ENCODE peak calls at places on chromosomes 11 and 22, in four cellular contexts. S is hepatocyte, T is DND-41, G is tibial artery. P is an unnamed sample.

GRCh38 chr11:13229675-13230359 is 47.8 kb upstream of the BMAL1 start:
- DNase-seq in T (no peak), G (peak), S (no peak), P (no peak)

GRCh38 chr22:36879775-36880174 is 19.0 kb downstream of the NCF4 start:
- DNase-seq in G (no peak), S (no peak), T (no peak), P (no peak)

GRCh38 chr22:38925571-38926041 is 31.8 kb upstream of the APOBEC3A start:
- DNase-seq in S (no peak), T (no peak), G (no peak), P (no peak)

GRCh38 chr11:3123761-3124733 is 41.1 kb downstream of the OSBPL5 start:
- DNase-seq in T (no peak), S (peak), G (peak), P (no peak)

GRCh38 chr11:1271927-1272326 is 37.5 kb downstream of the TOLLIP start:
- DNase-seq in T (no peak), G (no peak), S (no peak), P (no peak)

GRCh38 chr11:107713009-107713408 is 1.2 kb upstream of the SLN start:
- DNase-seq in T (no peak), S (no peak), G (no peak), P (no peak)

GRCh38 chr11:34356576-34356917 is 1.3 kb downstream of the ABTB2 start:
- DNase-seq in T (no peak), S (peak), G (peak), P (no peak)

GRCh38 chr22:23268877-23269276 is 88.6 kb downstream of the BCR start:
- DNase-seq in T (no peak), G (no peak), S (no peak), P (no peak)

GRCh38 chr11:110526323-110526722 is 96.6 kb downstream of the FDX1 start:
- DNase-seq in S (no peak), G (no peak), T (no peak), P (no peak)

GRCh38 chr11:103631841-103632240 is 404.6 kb upstream of the DDI1 start:
- DNase-seq in S (no peak), G (no peak), T (no peak), P (no peak)

GRCh38 chr11:129766858-129767604 is 48.6 kb upstream of the TMEM45B start:
- DNase-seq in G (no peak), S (peak), T (peak), P (peak)

GRCh38 chr11:7577883-7578242 is 64.1 kb downstream of the PPFIBP2 start:
- DNase-seq in S (peak), G (no peak), T (peak), P (no peak)

GRCh38 chr11:85811624-85812023 is 683 bp upstream of the SYTL2 start:
- DNase-seq in G (no peak), S (no peak), T (no peak), P (no peak)

GRCh38 chr22:30985561-30986208 is 16.6 kb downstream of the TUG1 start:
- DNase-seq in G (no peak), S (no peak), T (no peak), P (no peak)

GRCh38 chr11:107646783-107647182 is 55.8 kb downstream of the ELMOD1 start:
- DNase-seq in T (no peak), G (no peak), S (no peak), P (no peak)

GRCh38 chr22:21816787-21817496 is 50.5 kb downstream of the MAPK1 start:
- DNase-seq in G (no peak), T (peak), S (peak), P (no peak)

GRCh38 chr22:32103648-32104326 is 55.3 kb downstream of the C22orf42 start:
- DNase-seq in G (no peak), S (no peak), T (no peak), P (no peak)

DNA sequence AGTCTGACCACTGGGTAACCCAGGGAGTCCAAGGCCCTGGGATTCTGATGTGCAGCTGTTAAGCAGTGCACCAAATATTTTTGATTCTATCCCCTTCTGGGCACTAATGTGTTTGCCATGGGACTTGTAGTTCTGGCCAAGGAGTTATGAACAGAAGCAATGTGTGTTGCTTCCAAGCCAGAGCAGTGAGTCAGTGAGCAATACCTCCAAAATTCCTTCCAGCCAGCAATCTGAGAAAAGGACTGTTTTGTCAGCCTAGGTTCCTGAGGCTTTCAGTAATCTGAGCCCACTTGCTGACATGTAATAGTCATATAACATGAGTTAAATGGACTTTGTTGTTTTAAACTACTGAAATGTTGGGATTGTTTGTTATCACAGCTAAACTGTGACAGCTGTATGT is 311.4 kb downstream of the NELL1 start:
- DNase-seq in S (no peak), T (no peak), G (no peak), P (no peak)
- H3K4me3 ChIP-seq in S (no peak), T (no peak), G (no peak), P (no peak)

GRCh38 chr11:10490032-10490397 is 35.0 kb downstream of the AMPD3 start:
- DNase-seq in T (no peak), G (no peak), S (no peak), P (no peak)

GRCh38 chr11:10488121-10488580 is 33.1 kb downstream of the AMPD3 start:
- DNase-seq in S (no peak), G (no peak), T (no peak), P (no peak)

GRCh38 chr11:10487002-10487647 is 32.1 kb downstream of the AMPD3 start:
- DNase-seq in G (peak), T (no peak), S (no peak), P (no peak)

GRCh38 chr11:10489444-10489785 is 34.4 kb downstream of the AMPD3 start:
- DNase-seq in T (no peak), G (no peak), S (no peak), P (no peak)

DNA sequence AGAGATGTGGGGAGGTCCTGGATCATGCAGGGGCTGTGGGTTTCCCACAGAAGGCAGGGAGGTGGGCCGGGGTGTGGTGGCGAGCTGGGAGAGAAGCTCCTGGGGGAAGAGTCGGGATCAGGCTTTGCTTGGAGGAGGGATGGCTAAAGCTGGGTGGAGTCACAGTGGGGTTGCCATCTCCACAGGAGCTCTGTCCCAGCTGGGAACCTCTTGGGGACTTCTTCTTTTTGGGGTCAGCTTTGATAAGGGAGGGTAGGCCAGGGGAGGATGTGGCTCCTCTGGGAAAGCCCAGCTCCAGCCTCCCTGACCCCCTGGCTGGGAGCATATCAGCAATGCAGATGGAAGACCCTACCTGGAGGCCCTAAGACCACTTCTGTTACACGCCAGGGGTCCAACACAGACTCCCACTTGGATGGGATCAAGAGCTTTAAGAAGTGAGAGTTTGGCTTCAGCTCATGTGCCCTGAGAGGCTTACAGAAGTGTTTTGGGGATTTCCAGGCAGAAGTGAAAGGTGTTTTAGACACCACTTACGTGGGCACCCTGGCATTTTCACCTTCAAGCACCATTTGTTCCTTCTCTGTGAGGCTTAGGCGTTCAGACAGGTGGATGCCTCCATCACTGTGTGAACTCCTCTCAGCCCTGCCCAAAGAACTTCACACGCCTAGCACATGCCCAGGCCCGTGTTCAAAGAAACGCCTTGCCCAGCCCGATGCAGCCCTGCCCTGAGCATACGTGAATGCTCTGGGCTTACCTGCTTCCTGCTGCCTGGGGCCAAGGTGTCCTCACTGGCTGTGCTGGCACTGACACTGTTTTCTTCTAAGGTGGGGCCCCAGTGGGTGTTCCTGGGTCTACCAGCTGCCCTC is 33.7 kb downstream of the AMPD3 start:
- DNase-seq in G (no peak), S (no peak), T (no peak), P (no peak)
- H3K27ac ChIP-seq in G (no peak), S (no peak), T (no peak), P (no peak)

GRCh38 chr11:102604875-102605274 is 20.3 kb downstream of the MMP20 start:
- DNase-seq in S (no peak), T (no peak), G (no peak), P (no peak)

GRCh38 chr11:102600666-102601065 is 24.5 kb downstream of the MMP20 start:
- DNase-seq in T (no peak), G (no peak), S (no peak), P (no peak)

GRCh38 chr11:102603576-102603975 is 21.6 kb downstream of the MMP20 start:
- DNase-seq in S (no peak), G (no peak), T (no peak), P (no peak)

GRCh38 chr11:102604011-102604410 is 21.1 kb downstream of the MMP20 start:
- DNase-seq in T (no peak), S (no peak), G (no peak), P (no peak)

DNA sequence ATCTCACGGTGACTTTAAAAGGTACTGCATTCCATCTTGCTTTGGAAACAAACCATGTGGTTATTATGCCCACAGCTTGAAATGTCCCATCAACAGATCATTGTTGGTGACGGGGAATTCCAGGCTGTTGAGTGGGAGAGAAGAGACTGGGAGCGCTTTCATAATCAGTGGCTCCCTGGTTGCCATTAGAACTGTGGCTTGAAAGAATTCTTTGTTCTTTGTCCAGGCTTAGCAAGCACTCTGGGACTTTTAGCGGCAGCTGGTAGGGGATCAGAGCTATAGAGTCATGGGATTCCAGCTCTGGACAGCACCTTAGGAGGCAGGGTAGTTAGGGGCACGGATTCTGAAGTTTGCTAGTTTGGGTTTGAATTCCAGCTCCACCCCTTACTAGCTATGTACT is 22.0 kb downstream of the MMP20 start:
- DNase-seq in T (no peak), G (no peak), S (no peak), P (no peak)
- TF ChIP-seq CTCF in T (no peak), G (no peak), S (no peak), P (no peak)

DNA sequence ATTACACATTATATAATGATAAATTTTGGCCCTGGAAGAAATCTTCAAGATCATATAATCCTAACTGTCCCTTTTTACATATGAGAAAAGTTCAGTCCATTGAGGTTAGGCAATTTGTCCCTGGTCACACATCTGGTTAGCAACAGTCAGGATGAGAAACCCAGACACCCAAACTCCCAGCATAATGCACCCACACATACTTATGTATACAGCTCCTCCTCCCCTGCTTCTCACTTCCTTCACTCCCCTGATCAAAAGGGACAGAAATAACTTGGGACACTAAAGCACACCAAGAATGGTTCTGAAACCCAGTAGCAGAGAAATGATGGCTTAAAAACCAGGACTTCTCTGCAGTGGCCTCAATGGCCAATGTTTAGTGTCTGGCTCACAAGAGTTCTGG is 11.1 kb downstream of the NUMA1 start:
- DNase-seq in T (no peak), S (no peak), G (no peak), P (no peak)
- H3K4me3 ChIP-seq in T (no peak), S (no peak), G (no peak), P (no peak)

GRCh38 chr11:46360878-46361277 is 13.6 kb downstream of the DGKZ start:
- DNase-seq in S (no peak), G (no peak), T (no peak), P (no peak)

GRCh38 chr11:46357483-46357936 is 10.2 kb downstream of the DGKZ start:
- DNase-seq in S (no peak), G (no peak), T (no peak), P (no peak)

GRCh38 chr11:46362146-46363030 is 15.1 kb downstream of the DGKZ start:
- DNase-seq in T (no peak), S (no peak), G (no peak), P (no peak)

GRCh38 chr11:46361283-46362145 is 14.3 kb downstream of the DGKZ start:
- DNase-seq in G (peak), S (no peak), T (peak), P (peak)

GRCh38 chr11:46359936-46360335 is 12.7 kb downstream of the DGKZ start:
- DNase-seq in T (no peak), S (no peak), G (no peak), P (no peak)
- H3K27ac ChIP-seq in T (peak), S (no peak), G (peak), P (no peak)

P was measured in WERI-Rb-1.